ENCODE peak calls at places on chromosomes 11 and 22, in eight cellular contexts. U, I, A, Y, Z, H, O and X are unnamed samples.

GRCh38 chr11:122843281-122844150 is 5.2 kb downstream of the CRTAM start:
- DNase-seq in U (no peak), I (no peak), A (no peak), Y (no peak), Z (no peak), H (no peak), O (no peak), X (no peak)

GRCh38 chr11:126502159-126502558 is 146.7 kb downstream of the ST3GAL4 start:
- DNase-seq in U (peak; percentile 55), I (no peak), A (no peak), Y (no peak), Z (peak; percentile 27), H (no peak), O (no peak), X (peak; percentile 42)

GRCh38 chr11:126411971-126412381 is 56.5 kb downstream of the ST3GAL4 start:
- DNase-seq in U (no peak), I (no peak), A (no peak), Y (no peak), Z (no peak), H (no peak), O (no peak), X (no peak)

GRCh38 chr11:18384157-18384641 is 10.2 kb upstream of the LDHA start:
- DNase-seq in U (no peak), I (no peak), A (peak; percentile 94), Y (peak; percentile 69), Z (peak; percentile 81), H (peak; percentile 81), O (peak; percentile 5), X (peak; percentile 90)

GRCh38 chr22:29342577-29343312 is 27.2 kb upstream of the RASL10A start:
- DNase-seq in U (no peak), I (no peak), A (no peak), Y (no peak), Z (peak; percentile 74), H (no peak), O (no peak), X (no peak)

GRCh38 chr11:32154275-32154674 is 63.4 kb downstream of the RCN1 start:
- DNase-seq in U (no peak), I (no peak), A (peak; percentile 21), Y (peak; percentile 60), Z (peak; percentile 17), H (peak; percentile 32), O (no peak), X (no peak)

GRCh38 chr11:135069884-135070283 is 657.8 kb upstream of the B3GAT1 start:
- DNase-seq in U (no peak), I (no peak), A (peak; percentile 11), Y (peak; percentile 3), Z (peak; percentile 46), H (no peak), O (no peak), X (no peak)

GRCh38 chr22:26401726-26402125 is 27.3 kb upstream of the ASPHD2 start:
- DNase-seq in U (no peak), I (no peak), A (no peak), Y (no peak), Z (no peak), H (no peak), O (no peak), X (no peak)

GRCh38 chr11:35281169-35281591 is 138.2 kb downstream of the SLC1A2 start:
- DNase-seq in U (no peak), I (no peak), A (no peak), Y (no peak), Z (no peak), H (peak; percentile 65), O (no peak), X (no peak)

GRCh38 chr22:37229012-37229804 is 14.9 kb downstream of the RAC2 start:
- DNase-seq in U (no peak), I (no peak), A (peak; percentile 78), Y (peak; percentile 80), Z (peak; percentile 33), H (peak; percentile 89), O (no peak), X (no peak)

GRCh38 chr11:65661599-65662246 is 993 bp downstream of the RELA start:
- DNase-seq in U (no peak), I (no peak), A (no peak), Y (no peak), Z (no peak), H (no peak), O (no peak), X (peak; percentile 69)

GRCh38 chr11:71994786-71995185 is 3.9 kb upstream of the IL18BP start:
- DNase-seq in U (no peak), I (no peak), A (no peak), Y (no peak), Z (no peak), H (no peak), O (no peak), X (no peak)

GRCh38 chr22:49301398-49302149 is 526.1 kb downstream of the BRD1 start:
- DNase-seq in U (peak; percentile 72), I (no peak), A (no peak), Y (no peak), Z (no peak), H (no peak), O (no peak), X (no peak)

GRCh38 chr22:44396727-44397722 is 84.3 kb upstream of the SHISAL1 start:
- DNase-seq in U (peak; percentile 42), I (no peak), A (no peak), Y (no peak), Z (no peak), H (no peak), O (no peak), X (no peak)

GRCh38 chr11:2518112-2518982 is 73.5 kb downstream of the KCNQ1 start:
- DNase-seq in U (peak; percentile 67), I (no peak), A (no peak), Y (no peak), Z (no peak), H (no peak), O (no peak), X (peak; percentile 50)

GRCh38 chr11:60252208-60252566 is 9.2 kb upstream of the MS4A4E start:
- DNase-seq in U (no peak), I (no peak), A (no peak), Y (no peak), Z (no peak), H (no peak), O (peak; percentile 24), X (no peak)

GRCh38 chr11:109993786-109994185 is 99.4 kb upstream of the ZC3H12C start:
- DNase-seq in U (no peak), I (no peak), A (peak; percentile 78), Y (no peak), Z (no peak), H (no peak), O (no peak), X (no peak)

GRCh38 chr11:64251722-64251985 is 324 bp downstream of the PLCB3 start:
- DNase-seq in U (no peak), I (no peak), A (no peak), Y (no peak), Z (no peak), H (no peak), O (no peak), X (no peak)

GRCh38 chr11:118313242-118313641 is 8.7 kb downstream of the CD3E start:
- DNase-seq in U (no peak), I (no peak), A (no peak), Y (no peak), Z (no peak), H (peak; percentile 53), O (no peak), X (no peak)

GRCh38 chr11:92413757-92414513 is 189.3 kb downstream of the FAT3 start:
- DNase-seq in U (no peak), I (no peak), A (no peak), Y (no peak), Z (no peak), H (no peak), O (no peak), X (no peak)

GRCh38 chr11:56783448-56784041 is 35.0 kb upstream of the OR9G4 start:
- DNase-seq in U (no peak), I (peak; percentile 46), A (peak; percentile 43), Y (peak; percentile 69), Z (peak; percentile 78), H (peak; percentile 75), O (peak; percentile 24), X (no peak)

GRCh38 chr22:25069758-25070461 is 117.4 kb downstream of the KIAA1671 start:
- DNase-seq in U (peak; percentile 86), I (no peak), A (no peak), Y (no peak), Z (no peak), H (no peak), O (no peak), X (no peak)

GRCh38 chr11:97574976-97575665 is 1185.3 kb downstream of the JRKL start:
- DNase-seq in U (no peak), I (no peak), A (peak; percentile 15), Y (no peak), Z (no peak), H (no peak), O (no peak), X (no peak)

GRCh38 chr11:111417011-111417765 is 38.1 kb upstream of the POU2AF1 start:
- DNase-seq in U (no peak), I (no peak), A (no peak), Y (peak; percentile 6), Z (peak; percentile 25), H (peak; percentile 18), O (no peak), X (no peak)

GRCh38 chr11:128210148-128210940 is 377.0 kb downstream of the ETS1 start:
- DNase-seq in U (no peak), I (no peak), A (peak; percentile 98), Y (peak; percentile 95), Z (peak; percentile 100), H (peak; percentile 98), O (no peak), X (no peak)

GRCh38 chr11:68436985-68437926 is 23.3 kb upstream of the PPP6R3 start:
- DNase-seq in U (peak; percentile 86), I (no peak), A (peak; percentile 81), Y (peak; percentile 93), Z (peak; percentile 72), H (peak; percentile 92), O (no peak), X (no peak)

GRCh38 chr11:24422371-24422770 is 74.5 kb upstream of the LUZP2 start:
- DNase-seq in U (no peak), I (no peak), A (no peak), Y (no peak), Z (no peak), H (no peak), O (no peak), X (no peak)

GRCh38 chr11:63490551-63491239 is at the start of gene PLAAT5:
- DNase-seq in U (peak; percentile 86), I (no peak), A (no peak), Y (no peak), Z (no peak), H (no peak), O (no peak), X (peak; percentile 76)

GRCh38 chr11:65274734-65275682 is 13.2 kb downstream of the POLA2 start:
- DNase-seq in U (no peak), I (peak; percentile 25), A (peak; percentile 98), Y (peak; percentile 96), Z (peak; percentile 75), H (peak; percentile 94), O (peak; percentile 88), X (peak; percentile 93)

GRCh38 chr11:76246271-76246933 is 40.1 kb upstream of the WNT11 start:
- DNase-seq in U (no peak), I (no peak), A (no peak), Y (no peak), Z (no peak), H (no peak), O (no peak), X (no peak)

GRCh38 chr22:22896601-22897000 is 9.0 kb downstream of the IGLL5 start:
- DNase-seq in U (no peak), I (no peak), A (no peak), Y (no peak), Z (no peak), H (no peak), O (no peak), X (peak; percentile 18)

GRCh38 chr11:34790620-34791019 is 125.6 kb downstream of the APIP start:
- DNase-seq in U (no peak), I (no peak), A (no peak), Y (peak; percentile 38), Z (peak; percentile 36), H (no peak), O (no peak), X (no peak)

GRCh38 chr11:2375964-2376551 is 1.1 kb upstream of the CD81 start:
- DNase-seq in U (peak; percentile 59), I (no peak), A (no peak), Y (no peak), Z (no peak), H (no peak), O (no peak), X (no peak)

GRCh38 chr11:56905936-56906335 is 82.8 kb upstream of the OR5AK2 start:
- DNase-seq in U (no peak), I (no peak), A (no peak), Y (no peak), Z (peak; percentile 88), H (no peak), O (no peak), X (no peak)